ENCODE peak calls at places on chromosomes 2 and 18, in ten cellular contexts. G is endodermal cell, X is GM23248, E is hepatocyte, U is upper lobe of right lung, S is OCI-LY7, C is Peyer's patch, Z is fibroblast of lung, F is K562, J is ovary. B is an unnamed sample. For H3K4me1, the result is how much of the 10 kb centered on the place peaks cover.

GRCh38 chr2:159399716-159400525 is 113.4 kb upstream of the WDSUB1 start:
- DNase-seq in E (no peak), C (no peak), Z (peak), J (no peak), G (no peak), X (peak), F (no peak), U (no peak), S (no peak), B (no peak)

GRCh38 chr2:66574701-66575624 is 140.0 kb downstream of the MEIS1 start:
- DNase-seq in G (peak), U (no peak), S (peak), C (no peak), E (peak), X (peak), J (peak), Z (peak), F (peak), B (peak)

GRCh38 chr18:75223687-75224347 is 13.2 kb downstream of the TSHZ1 start:
- DNase-seq in S (no peak), Z (peak), F (no peak), G (no peak), U (no peak), E (peak), X (no peak), J (no peak), C (no peak), B (no peak)

GRCh38 chr2:100733344-100734187 is 86.4 kb upstream of the NPAS2 start:
- DNase-seq in F (no peak), S (no peak), Z (peak), E (peak), G (peak), U (peak), X (peak), J (no peak), C (no peak), B (peak)

GRCh38 chr2:179139506-179139905 is 89.6 kb upstream of the CCDC141 start:
- DNase-seq in C (no peak), S (no peak), X (peak), E (no peak), J (no peak), F (no peak), G (no peak), U (no peak), Z (no peak), B (no peak)

GRCh38 chr2:171244466-171244969 is 83.8 kb upstream of the TLK1 start:
- DNase-seq in C (no peak), G (no peak), X (peak), Z (peak), F (peak), E (peak), S (no peak), U (no peak), J (no peak), B (no peak)

GRCh38 chr2:132766573-132766972 is 96.6 kb upstream of the LYPD1 start:
- DNase-seq in S (no peak), E (no peak), J (no peak), Z (no peak), X (no peak), U (no peak), F (no peak), G (no peak), C (no peak), B (no peak)

GRCh38 chr2:189179607-189179979 is at the start of gene COL5A2:
- DNase-seq in U (no peak), G (peak), F (no peak), C (peak), Z (peak), X (peak), S (no peak), J (peak), E (peak), B (peak)

GRCh38 chr18:43277164-43277600 is at the start of gene SYT4:
- DNase-seq in E (peak), Z (peak), U (peak), S (no peak), F (peak), G (peak), X (peak), C (no peak), J (peak), B (peak)

GRCh38 chr2:61340242-61340641 is 130.6 kb downstream of the USP34 start:
- DNase-seq in X (peak), E (no peak), C (no peak), Z (peak), S (no peak), U (no peak), J (no peak), F (no peak), G (no peak), B (no peak)

GRCh38 chr2:102768253-102768652 is 6.4 kb downstream of the TMEM182 start:
- DNase-seq in U (no peak), F (no peak), S (no peak), X (no peak), E (no peak), C (no peak), Z (no peak), J (no peak), G (no peak), B (no peak)

GRCh38 chr2:18829331-18829902 is 240.0 kb upstream of the NT5C1B start:
- DNase-seq in C (no peak), F (no peak), S (no peak), E (no peak), U (no peak), G (no peak), Z (peak), J (no peak), X (peak), B (no peak)

GRCh38 chr2:72863046-72863445 is 24.2 kb upstream of the SPR start:
- DNase-seq in X (no peak), F (no peak), J (no peak), U (no peak), C (no peak), G (no peak), E (no peak), S (no peak), Z (no peak), B (no peak)

GRCh38 chr2:30769891-30770462 is 37.3 kb downstream of the CAPN13 start:
- DNase-seq in X (no peak), J (no peak), U (no peak), Z (no peak), G (peak), F (no peak), E (no peak), S (no peak), C (no peak), B (no peak)

GRCh38 chr18:63199743-63200241 is 119.8 kb downstream of the BCL2 start:
- DNase-seq in J (no peak), Z (no peak), S (no peak), G (no peak), E (no peak), X (no peak), F (peak), U (no peak), C (no peak), B (no peak)

GRCh38 chr2:201968476-201968875 is 65.2 kb upstream of the FZD7 start:
- DNase-seq in X (no peak), F (no peak), S (no peak), U (no peak), Z (no peak), E (no peak), J (no peak), G (no peak), C (no peak), B (no peak)

GRCh38 chr2:176096986-176097819 is 2.4 kb upstream of the HOXD12 start:
- DNase-seq in E (peak), Z (peak), G (peak), S (peak), X (peak), F (peak), J (peak), U (peak), C (peak), B (peak)

GRCh38 chr18:77106331-77106730 is 26.3 kb downstream of the MBP start:
- DNase-seq in S (no peak), U (peak), G (no peak), F (peak), E (no peak), Z (no peak), J (peak), X (no peak), C (peak), B (no peak)

GRCh38 chr2:1952582-1952981 is 208.3 kb upstream of the PXDN start:
- DNase-seq in G (no peak), S (no peak), C (no peak), E (no peak), J (no peak), U (no peak), Z (no peak), F (no peak), X (no peak), B (no peak)

GRCh38 chr18:9147440-9148238 is 11.1 kb downstream of the ANKRD12 start:
- DNase-seq in G (peak), S (peak), J (no peak), C (no peak), X (peak), E (peak), U (no peak), F (peak), Z (peak), B (peak)

GRCh38 chr2:152715854-152716428 is 1.3 kb downstream of the PRPF40A start:
- DNase-seq in F (peak), Z (peak), S (peak), G (peak), X (peak), J (no peak), E (peak), C (no peak), U (no peak), B (no peak)

GRCh38 chr2:110116033-110116710 is 550 bp upstream of the MALL start:
- DNase-seq in Z (peak), X (peak), U (peak), G (peak), E (peak), C (no peak), S (no peak), F (peak), J (no peak), B (peak)

GRCh38 chr18:32122039-32122438 is 30.4 kb downstream of the RNF138 start:
- DNase-seq in E (no peak), U (no peak), X (no peak), C (no peak), Z (no peak), G (no peak), S (no peak), F (peak), J (no peak), B (no peak)

GRCh38 chr2:200756618-200757321 is 54.9 kb upstream of the BZW1 start:
- DNase-seq in G (no peak), E (peak), U (no peak), F (peak), S (no peak), Z (peak), X (peak), C (no peak), J (no peak), B (no peak)

GRCh38 chr18:23920054-23920453 is 94.5 kb upstream of the TTC39C start:
- DNase-seq in F (no peak), U (no peak), J (no peak), S (no peak), C (no peak), Z (no peak), G (no peak), X (peak), E (no peak), B (no peak)

GRCh38 chr2:236743623-236744280 is 174.1 kb downstream of the ACKR3 start:
- DNase-seq in E (no peak), S (no peak), C (no peak), J (no peak), X (peak), F (no peak), Z (peak), U (no peak), G (no peak), B (no peak)

GRCh38 chr2:96353032-96353561 is 17.5 kb downstream of the NCAPH start:
- DNase-seq in F (peak), X (peak), J (no peak), S (no peak), C (no peak), G (no peak), E (no peak), U (no peak), Z (no peak), B (peak)

GRCh38 chr2:235861383-235861782 is 306.8 kb downstream of the GBX2 start:
- DNase-seq in J (no peak), G (no peak), U (no peak), F (no peak), S (no peak), E (no peak), C (no peak), X (no peak), Z (no peak), B (no peak)

GRCh38 chr2:118047273-118047898 is 33.5 kb upstream of the CCDC93 start:
- DNase-seq in G (no peak), J (no peak), U (no peak), S (no peak), X (peak), E (peak), Z (peak), C (no peak), F (no peak), B (no peak)

GRCh38 chr2:147558620-147559019 is 286.2 kb upstream of the ACVR2A start:
- DNase-seq in F (no peak), G (no peak), U (no peak), J (no peak), C (no peak), Z (no peak), E (no peak), X (no peak), S (no peak), B (no peak)

GRCh38 chr2:40431600-40431955 is 20.3 kb downstream of the SLC8A1 start:
- DNase-seq in J (no peak), S (no peak), U (no peak), E (no peak), F (no peak), G (no peak), X (peak), Z (peak), C (no peak), B (no peak)

GRCh38 chr2:214011676-214012075 is 399.2 kb upstream of the VWC2L start:
- DNase-seq in X (no peak), Z (no peak), C (no peak), F (no peak), U (no peak), E (no peak), S (no peak), J (no peak), G (no peak), B (no peak)

GRCh38 chr2:6031165-6031867 is 339.1 kb downstream of the SOX11 start:
- DNase-seq in E (no peak), G (no peak), C (no peak), Z (no peak), J (no peak), S (no peak), X (no peak), U (no peak), F (no peak), B (no peak)

GRCh38 chr2:220586980-220587549 is 959.6 kb downstream of the SLC4A3 start:
- DNase-seq in C (no peak), F (no peak), E (no peak), X (no peak), U (no peak), Z (peak), J (no peak), S (no peak), G (no peak), B (no peak)

GRCh38 chr2:191018048-191018447 is 4.1 kb upstream of the STAT1 start:
- DNase-seq in C (no peak), X (peak), Z (no peak), J (no peak), F (no peak), U (no peak), E (no peak), S (no peak), G (no peak), B (no peak)

GRCh38 chr2:70043252-70043875 is 43.9 kb upstream of the PCBP1 start:
- DNase-seq in C (no peak), E (no peak), S (no peak), F (no peak), X (no peak), J (no peak), G (no peak), U (peak), Z (no peak), B (no peak)
- H3K27ac ChIP-seq in C (no peak), E (no peak), S (no peak), F (no peak), X (no peak), J (no peak), G (no peak), U (peak), Z (no peak), B (no peak)

DNA sequence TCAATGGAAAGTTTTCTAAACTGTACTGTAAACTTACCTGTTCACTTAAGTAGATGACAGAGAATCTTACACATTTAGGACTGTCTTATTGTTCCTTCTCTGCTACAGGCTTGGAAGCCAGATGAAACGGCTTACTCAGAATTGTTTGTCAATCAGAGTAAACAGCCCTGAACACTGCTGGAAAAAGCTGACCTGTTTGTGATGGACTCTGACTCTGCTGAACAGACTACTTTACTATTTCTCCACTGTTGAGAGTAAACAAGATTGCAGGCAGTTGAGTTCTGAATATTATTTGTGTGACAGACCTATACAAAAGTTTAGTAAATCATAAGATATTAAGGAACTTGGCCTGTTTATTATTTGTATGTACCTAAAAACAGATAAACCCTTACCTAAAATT is 99.0 kb downstream of the NOL10 start:
- DNase-seq in C (no peak), E (peak), Z (no peak), F (no peak), J (no peak), S (no peak), X (no peak), U (no peak), G (no peak), B (no peak)
- H3K4me3 ChIP-seq in C (no peak), E (no peak), Z (no peak), F (no peak), J (no peak), S (no peak), X (no peak), U (no peak), G (no peak), B (no peak)

DNA sequence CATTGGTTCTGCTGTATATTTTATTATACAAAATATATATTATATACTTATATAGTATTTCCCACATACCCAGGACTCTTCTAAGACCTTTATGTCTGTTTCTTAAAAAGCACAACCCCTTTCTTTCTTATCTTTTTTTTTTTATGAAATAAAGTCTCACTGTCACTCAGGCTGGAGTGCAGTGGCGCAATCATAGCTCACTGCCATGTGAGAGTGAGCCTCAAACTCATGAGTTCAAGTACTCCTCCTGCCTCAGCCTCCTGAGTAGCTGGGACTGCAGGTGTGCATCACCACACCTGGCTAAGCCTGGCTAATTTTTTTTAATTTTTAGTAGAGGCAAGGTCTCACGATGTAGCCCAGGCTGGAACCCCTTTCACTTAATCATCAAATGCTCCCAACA is 72.3 kb downstream of the CLHC1 start:
- DNase-seq in X (no peak), Z (no peak), F (no peak), G (no peak), E (no peak), J (no peak), C (no peak), U (no peak), S (no peak), B (no peak)
- H3K4me1 ChIP-seq in X (half or more), Z (under half), F (under half), G (under half), E (half or more), J (under half), C (under half), U (half or more), S (under half), B (under half)

GRCh38 chr2:42844366-42844765 is 52.0 kb upstream of the HAAO start:
- DNase-seq in C (no peak), J (no peak), Z (no peak), E (no peak), F (no peak), U (peak), S (no peak), X (no peak), G (peak), B (no peak)
- H3K27ac ChIP-seq in C (no peak), J (peak), Z (peak), E (peak), F (no peak), U (no peak), S (no peak), X (no peak), G (no peak), B (no peak)

GRCh38 chr2:54635554-54636152 is 87.8 kb upstream of the EML6 start:
- DNase-seq in U (no peak), G (no peak), S (no peak), Z (no peak), X (peak), F (no peak), C (no peak), J (no peak), E (no peak), B (no peak)
- H3K4me3 ChIP-seq in U (no peak), G (no peak), S (peak), Z (no peak), X (peak), F (no peak), C (no peak), J (no peak), E (no peak), B (no peak)